ENCODE peak calls at places on chromosome 20, in eight cellular contexts. One of them, this sample, is unnamed.

GRCh38 chr20:38969708-38970107 is 7.6 kb downstream of the DHX35 start:
- DNase-seq in A549: no peak
- DNase-seq in fibroblast of lung: no peak
- DNase-seq in HCT116: no peak
- DNase-seq in PC-3: no peak
- DNase-seq in GM23248: peak; percentile 26
- DNase-seq in PC-9: peak; percentile 35
- DNase-seq in H9: no peak
- DNase-seq in this sample: no peak

GRCh38 chr20:63696628-63697356 is at the start of gene TNFRSF6B:
- DNase-seq in A549: no peak
- DNase-seq in fibroblast of lung: no peak
- DNase-seq in HCT116: no peak
- DNase-seq in PC-3: peak; percentile 20
- DNase-seq in GM23248: peak; percentile 47
- DNase-seq in PC-9: peak; percentile 32
- DNase-seq in H9: no peak
- DNase-seq in this sample: peak; percentile 85

GRCh38 chr20:16615199-16615598 is 42.0 kb upstream of the KIF16B start:
- DNase-seq in A549: no peak
- DNase-seq in fibroblast of lung: peak; percentile 99
- DNase-seq in HCT116: no peak
- DNase-seq in PC-3: peak; percentile 75
- DNase-seq in GM23248: peak; percentile 48
- DNase-seq in PC-9: peak; percentile 63
- DNase-seq in H9: no peak
- DNase-seq in this sample: no peak

GRCh38 chr20:4412216-4412615 is 309.5 kb upstream of the PRND start:
- DNase-seq in A549: no peak
- DNase-seq in fibroblast of lung: no peak
- DNase-seq in HCT116: no peak
- DNase-seq in PC-3: peak; percentile 63
- DNase-seq in GM23248: no peak
- DNase-seq in PC-9: no peak
- DNase-seq in H9: no peak
- DNase-seq in this sample: no peak

GRCh38 chr20:574297-574942 is 30.8 kb upstream of the CSNK2A1 start:
- DNase-seq in A549: no peak
- DNase-seq in fibroblast of lung: no peak
- DNase-seq in HCT116: no peak
- DNase-seq in PC-3: no peak
- DNase-seq in GM23248: no peak
- DNase-seq in PC-9: no peak
- DNase-seq in H9: peak; percentile 50
- DNase-seq in this sample: no peak

GRCh38 chr20:23145281-23145700 is 59.2 kb upstream of the CD93 start:
- DNase-seq in A549: no peak
- DNase-seq in fibroblast of lung: peak; percentile 91
- DNase-seq in HCT116: no peak
- DNase-seq in PC-3: peak; percentile 82
- DNase-seq in GM23248: peak; percentile 98
- DNase-seq in PC-9: no peak
- DNase-seq in H9: no peak
- DNase-seq in this sample: no peak

GRCh38 chr20:57930328-57930727 is 220.5 kb upstream of the PMEPA1 start:
- DNase-seq in A549: no peak
- DNase-seq in fibroblast of lung: no peak
- DNase-seq in HCT116: no peak
- DNase-seq in PC-3: no peak
- DNase-seq in GM23248: no peak
- DNase-seq in PC-9: no peak
- DNase-seq in H9: no peak
- DNase-seq in this sample: no peak

GRCh38 chr20:59498291-59498690 is 106.0 kb upstream of the PHACTR3 start:
- DNase-seq in A549: no peak
- DNase-seq in fibroblast of lung: no peak
- DNase-seq in HCT116: no peak
- DNase-seq in PC-3: no peak
- DNase-seq in GM23248: no peak
- DNase-seq in PC-9: peak; percentile 21
- DNase-seq in H9: no peak
- DNase-seq in this sample: no peak

GRCh38 chr20:31721408-31722332 is 998 bp downstream of the BCL2L1 start:
- DNase-seq in A549: no peak
- DNase-seq in fibroblast of lung: no peak
- DNase-seq in HCT116: no peak
- DNase-seq in PC-3: peak; percentile 15
- DNase-seq in GM23248: no peak
- DNase-seq in PC-9: no peak
- DNase-seq in H9: peak; percentile 44
- DNase-seq in this sample: peak; percentile 62

GRCh38 chr20:23437126-23437894 is 2.2 kb upstream of the CSTL1 start:
- DNase-seq in A549: no peak
- DNase-seq in fibroblast of lung: no peak
- DNase-seq in HCT116: no peak
- DNase-seq in PC-3: no peak
- DNase-seq in GM23248: no peak
- DNase-seq in PC-9: no peak
- DNase-seq in H9: no peak
- DNase-seq in this sample: no peak

GRCh38 chr20:44370639-44371218 is 15.2 kb downstream of the HNF4A start:
- DNase-seq in A549: peak; percentile 90
- DNase-seq in fibroblast of lung: no peak
- DNase-seq in HCT116: no peak
- DNase-seq in PC-3: peak; percentile 41
- DNase-seq in GM23248: no peak
- DNase-seq in PC-9: no peak
- DNase-seq in H9: peak; percentile 43
- DNase-seq in this sample: no peak

GRCh38 chr20:63273635-63274380 is 1.2 kb downstream of the ARFGAP1 start:
- DNase-seq in A549: peak; percentile 62
- DNase-seq in fibroblast of lung: peak; percentile 47
- DNase-seq in HCT116: no peak
- DNase-seq in PC-3: peak; percentile 69
- DNase-seq in GM23248: peak; percentile 92
- DNase-seq in PC-9: peak; percentile 67
- DNase-seq in H9: no peak
- DNase-seq in this sample: peak; percentile 99

GRCh38 chr20:31595654-31596411 is 9.3 kb upstream of the ID1 start:
- DNase-seq in A549: peak; percentile 74
- DNase-seq in fibroblast of lung: peak; percentile 99
- DNase-seq in HCT116: peak; percentile 57
- DNase-seq in PC-3: peak; percentile 65
- DNase-seq in GM23248: peak; percentile 99
- DNase-seq in PC-9: peak; percentile 87
- DNase-seq in H9: peak; percentile 95
- DNase-seq in this sample: peak; percentile 92

GRCh38 chr20:63475209-63475608 is 2.8 kb upstream of the KCNQ2 start:
- DNase-seq in A549: no peak
- DNase-seq in fibroblast of lung: peak; percentile 6
- DNase-seq in HCT116: no peak
- DNase-seq in PC-3: no peak
- DNase-seq in GM23248: peak; percentile 61
- DNase-seq in PC-9: no peak
- DNase-seq in H9: peak; percentile 77
- DNase-seq in this sample: peak; percentile 96

DNA sequence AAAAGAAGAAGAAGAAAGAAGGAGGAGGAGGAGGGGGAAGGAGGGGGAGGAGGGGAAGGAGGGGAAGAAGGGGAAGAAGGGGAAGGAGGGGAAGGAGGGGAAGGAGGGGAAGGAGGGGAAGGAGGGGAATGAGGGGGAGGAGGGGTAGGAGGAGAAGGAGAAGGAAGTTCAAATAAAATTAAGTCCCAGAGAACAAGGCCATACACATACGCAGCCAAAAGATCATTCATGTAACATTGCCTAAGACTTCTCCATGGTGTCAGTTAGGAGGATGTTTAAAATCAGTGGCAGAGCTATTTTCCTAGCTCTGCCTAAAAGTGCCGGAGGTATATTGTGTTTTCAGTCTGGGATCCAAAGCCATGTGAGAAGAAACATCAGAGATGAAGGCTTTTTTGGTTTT is 75.8 kb downstream of the PLCB4 start:
- DNase-seq in A549: no peak
- DNase-seq in fibroblast of lung: no peak
- DNase-seq in HCT116: no peak
- DNase-seq in PC-3: no peak
- DNase-seq in GM23248: no peak
- DNase-seq in PC-9: no peak
- DNase-seq in H9: no peak
- DNase-seq in this sample: no peak
- H3K4me2 ChIP-seq in A549: no peak overlapping the region
- H3K4me2 ChIP-seq in fibroblast of lung: no peak overlapping the region
- H3K4me2 ChIP-seq in HCT116: no peak overlapping the region
- H3K4me2 ChIP-seq in PC-3: no peak overlapping the region
- H3K4me2 ChIP-seq in GM23248: no peak overlapping the region
- H3K4me2 ChIP-seq in PC-9: no peak overlapping the region
- H3K4me2 ChIP-seq in H9: no peak overlapping the region
- H3K4me2 ChIP-seq in this sample: no peak overlapping the region

DNA sequence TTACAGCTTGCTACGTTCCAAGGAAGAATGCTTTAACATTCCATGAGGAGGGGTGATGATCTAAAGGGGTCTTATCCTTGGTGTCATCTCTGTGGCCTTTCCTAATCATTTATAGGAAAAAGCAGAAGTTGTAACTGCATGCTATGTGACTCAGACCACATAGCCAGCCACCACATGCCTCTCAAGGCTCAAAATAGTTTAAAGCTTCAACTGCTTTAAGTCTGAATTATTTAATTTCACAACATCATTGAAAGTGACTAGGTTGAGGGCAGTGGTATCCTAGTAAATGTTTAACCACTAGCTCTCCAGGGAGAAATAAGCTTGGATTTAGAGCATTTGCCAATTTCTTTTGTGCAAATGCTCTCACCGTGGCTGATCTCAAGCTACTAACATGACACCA is 29.7 kb downstream of the MC3R start:
- DNase-seq in A549: no peak
- DNase-seq in fibroblast of lung: no peak
- DNase-seq in HCT116: no peak
- DNase-seq in PC-3: no peak
- DNase-seq in GM23248: no peak
- DNase-seq in PC-9: no peak
- DNase-seq in H9: no peak
- DNase-seq in this sample: no peak
- H3K9me3 ChIP-seq in A549: no peaks in the 10 kb centered on the region
- H3K9me3 ChIP-seq in fibroblast of lung: no peaks in the 10 kb centered on the region
- H3K9me3 ChIP-seq in HCT116: no peaks in the 10 kb centered on the region
- H3K9me3 ChIP-seq in PC-3: no peaks in the 10 kb centered on the region
- H3K9me3 ChIP-seq in GM23248: no peaks in the 10 kb centered on the region
- H3K9me3 ChIP-seq in PC-9: no peaks in the 10 kb centered on the region
- H3K9me3 ChIP-seq in H9: peaks cover 72% of the 10 kb centered on the region
- H3K9me3 ChIP-seq in this sample: no peaks in the 10 kb centered on the region

DNA sequence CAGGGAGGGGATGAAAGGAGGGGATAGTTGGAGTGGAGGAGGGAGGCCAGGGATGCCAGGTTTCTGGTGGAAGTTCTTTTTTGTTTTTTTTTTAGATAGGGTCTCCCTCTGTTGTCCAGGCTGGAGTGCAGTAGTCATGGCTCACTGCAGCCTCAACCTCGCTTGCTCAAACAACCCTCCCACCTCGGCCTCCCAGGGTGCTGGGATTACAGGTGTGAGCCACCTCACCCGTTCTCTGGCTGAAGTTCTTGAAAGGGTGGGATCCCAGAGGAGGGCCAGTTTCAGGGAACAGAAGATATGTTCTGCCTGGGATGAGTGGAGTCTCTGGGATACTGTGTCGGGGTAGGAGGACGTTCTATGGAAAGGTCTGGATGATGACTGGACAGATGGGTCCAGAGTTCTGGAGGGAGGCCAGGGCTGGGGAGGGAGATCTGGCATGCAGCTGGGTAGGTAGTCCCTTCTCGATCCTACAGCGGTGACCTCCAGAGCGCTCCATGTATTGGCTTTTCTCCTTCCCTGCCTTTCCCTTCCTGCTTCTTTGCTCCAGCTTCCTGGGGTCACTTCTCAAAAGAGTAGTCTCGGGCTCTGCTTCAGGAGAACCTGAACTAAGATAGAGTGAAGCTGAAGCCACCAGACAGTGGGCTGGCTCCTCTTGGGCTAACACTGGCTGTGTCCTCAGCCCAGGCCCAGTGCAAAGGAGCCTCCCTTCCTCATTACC is 12.7 kb upstream of the SRC start:
- DNase-seq in A549: no peak
- DNase-seq in fibroblast of lung: no peak
- DNase-seq in HCT116: no peak
- DNase-seq in PC-3: no peak
- DNase-seq in GM23248: no peak
- DNase-seq in PC-9: no peak
- DNase-seq in H9: no peak
- DNase-seq in this sample: no peak
- H3K27ac ChIP-seq in A549: peak overlapping the region; percentile 53
- H3K27ac ChIP-seq in fibroblast of lung: no peak overlapping the region
- H3K27ac ChIP-seq in HCT116: no peak overlapping the region
- H3K27ac ChIP-seq in PC-3: no peak overlapping the region
- H3K27ac ChIP-seq in GM23248: no peak overlapping the region
- H3K27ac ChIP-seq in PC-9: no peak overlapping the region
- H3K27ac ChIP-seq in H9: no peak overlapping the region
- H3K27ac ChIP-seq in this sample: no peak overlapping the region

GRCh38 chr20:48422242-48422960 is 405.4 kb downstream of the PREX1 start:
- DNase-seq in A549: no peak
- DNase-seq in fibroblast of lung: no peak
- DNase-seq in HCT116: no peak
- DNase-seq in PC-3: no peak
- DNase-seq in GM23248: no peak
- DNase-seq in PC-9: no peak
- DNase-seq in H9: no peak
- DNase-seq in this sample: no peak

GRCh38 chr20:48416002-48416401 is 411.8 kb downstream of the PREX1 start:
- DNase-seq in A549: no peak
- DNase-seq in fibroblast of lung: no peak
- DNase-seq in HCT116: no peak
- DNase-seq in PC-3: no peak
- DNase-seq in GM23248: no peak
- DNase-seq in PC-9: no peak
- DNase-seq in H9: no peak
- DNase-seq in this sample: no peak

GRCh38 chr20:48419173-48419572 is 408.6 kb downstream of the PREX1 start:
- DNase-seq in A549: no peak
- DNase-seq in fibroblast of lung: no peak
- DNase-seq in HCT116: no peak
- DNase-seq in PC-3: no peak
- DNase-seq in GM23248: no peak
- DNase-seq in PC-9: no peak
- DNase-seq in H9: no peak
- DNase-seq in this sample: no peak

GRCh38 chr20:48425776-48426175 is 402.0 kb downstream of the PREX1 start:
- DNase-seq in A549: no peak
- DNase-seq in fibroblast of lung: no peak
- DNase-seq in HCT116: no peak
- DNase-seq in PC-3: no peak
- DNase-seq in GM23248: no peak
- DNase-seq in PC-9: no peak
- DNase-seq in H9: no peak
- DNase-seq in this sample: no peak

DNA sequence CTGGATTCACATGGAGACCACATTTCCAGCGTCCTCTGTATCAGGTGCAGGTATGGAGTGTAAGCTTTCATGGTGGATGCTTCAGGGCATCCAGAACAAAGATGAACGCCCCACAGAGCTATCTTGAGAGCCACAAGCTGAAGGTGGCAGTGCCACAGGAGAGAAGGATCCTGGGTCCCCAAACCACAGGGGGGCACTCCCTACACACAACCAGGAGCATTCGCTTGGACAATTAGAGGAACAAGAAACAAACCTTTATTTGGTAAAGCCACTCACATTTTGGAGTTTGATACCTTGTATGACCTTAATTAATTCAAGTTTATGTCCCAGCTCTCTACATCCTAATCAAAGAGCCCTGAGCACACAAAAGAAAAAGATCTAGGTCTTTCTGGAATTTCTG is 406.3 kb downstream of the PREX1 start:
- DNase-seq in A549: no peak
- DNase-seq in fibroblast of lung: no peak
- DNase-seq in HCT116: no peak
- DNase-seq in PC-3: peak; percentile 35
- DNase-seq in GM23248: no peak
- DNase-seq in PC-9: no peak
- DNase-seq in H9: no peak
- DNase-seq in this sample: no peak
- H3K4me2 ChIP-seq in A549: no peak overlapping the region
- H3K4me2 ChIP-seq in fibroblast of lung: no peak overlapping the region
- H3K4me2 ChIP-seq in HCT116: no peak overlapping the region
- H3K4me2 ChIP-seq in PC-3: no peak overlapping the region
- H3K4me2 ChIP-seq in GM23248: no peak overlapping the region
- H3K4me2 ChIP-seq in PC-9: no peak overlapping the region
- H3K4me2 ChIP-seq in H9: no peak overlapping the region
- H3K4me2 ChIP-seq in this sample: no peak overlapping the region

This sample was measured in osteoblast.